ENCODE peak calls at places on chromosome 1, in five cellular contexts. K is endothelial cell of umbilical vein, Z is ovary, X is IMR-90, H is sigmoid colon. P is an unnamed sample.

GRCh38 chr1:240000634-240001033 is 91.0 kb upstream of the FMN2 start:
- DNase-seq in K (no peak), Z (no peak), X (peak; percentile 82), H (no peak), P (no peak)

GRCh38 chr1:201593200-201593828 is 54.4 kb downstream of the NAV1 start:
- DNase-seq in K (peak; percentile 85), Z (no peak), X (peak; percentile 97), H (peak; percentile 93), P (peak; percentile 90)

GRCh38 chr1:181134543-181135461 is 46.3 kb downstream of the IER5 start:
- DNase-seq in K (peak; percentile 75), Z (no peak), X (peak; percentile 77), H (no peak), P (no peak)

GRCh38 chr1:10848109-10848684 is 51.8 kb upstream of the CASZ1 start:
- DNase-seq in K (no peak), Z (no peak), X (no peak), H (no peak), P (no peak)

GRCh38 chr1:121483961-121484424 is 299.2 kb downstream of the SRGAP2C start:
- DNase-seq in K (no peak), Z (no peak), X (peak; percentile 88), H (no peak), P (no peak)

GRCh38 chr1:43938383-43938782 is 4.8 kb downstream of the ARTN start:
- DNase-seq in K (no peak), Z (no peak), X (no peak), H (peak; percentile 18), P (no peak)

GRCh38 chr1:53642215-53642555 is 96.8 kb downstream of the GLIS1 start:
- DNase-seq in K (no peak), Z (peak; percentile 1), X (no peak), H (peak; percentile 19), P (no peak)

GRCh38 chr1:240691521-240692338 is 79.8 kb upstream of the GREM2 start:
- DNase-seq in K (no peak), Z (peak; percentile 61), X (peak; percentile 78), H (peak; percentile 69), P (peak; percentile 25)

GRCh38 chr1:84851839-84852238 is 41.2 kb downstream of the LPAR3 start:
- DNase-seq in K (no peak), Z (no peak), X (peak; percentile 91), H (no peak), P (no peak)

GRCh38 chr1:115530407-115530806 is 111.4 kb upstream of the VANGL1 start:
- DNase-seq in K (peak; percentile 52), Z (no peak), X (peak; percentile 71), H (no peak), P (no peak)

GRCh38 chr1:7488475-7488842 is 282.6 kb upstream of the VAMP3 start:
- DNase-seq in K (no peak), Z (no peak), X (no peak), H (no peak), P (no peak)

GRCh38 chr1:201313086-201313485 is 29.8 kb downstream of the PKP1 start:
- DNase-seq in K (no peak), Z (no peak), X (no peak), H (no peak), P (no peak)

GRCh38 chr1:59411147-59411546 is 114.3 kb downstream of the FGGY start:
- DNase-seq in K (no peak), Z (no peak), X (no peak), H (no peak), P (no peak)

GRCh38 chr1:59409986-59410385 is 113.1 kb downstream of the FGGY start:
- DNase-seq in K (no peak), Z (no peak), X (no peak), H (no peak), P (no peak)

GRCh38 chr1:59408608-59409007 is 111.7 kb downstream of the FGGY start:
- DNase-seq in K (peak; percentile 36), Z (no peak), X (peak; percentile 53), H (no peak), P (no peak)

GRCh38 chr1:59409525-59409924 is 112.6 kb downstream of the FGGY start:
- DNase-seq in K (no peak), Z (no peak), X (no peak), H (no peak), P (no peak)

DNA sequence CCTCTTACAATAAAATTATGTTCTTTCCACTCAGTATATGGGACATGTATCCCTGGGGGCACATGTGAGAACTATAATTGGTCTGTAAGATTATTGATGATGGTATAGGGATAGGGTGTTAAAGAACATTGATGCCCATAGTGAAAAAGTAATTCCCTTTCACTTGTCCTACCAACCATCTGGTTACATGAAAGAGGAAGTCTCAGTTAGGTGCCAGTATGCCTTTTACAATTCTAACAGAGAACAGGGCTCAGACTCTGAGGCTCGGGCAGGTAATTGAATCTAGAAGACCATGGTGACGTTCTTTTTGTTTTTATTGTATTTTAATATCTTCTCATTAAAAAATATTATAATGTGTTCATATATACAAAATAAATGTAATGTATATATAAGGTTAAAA is 113.6 kb downstream of the FGGY start:
- DNase-seq in K (no peak), Z (no peak), X (no peak), H (no peak), P (no peak)
- H3K27ac ChIP-seq in K (no peak overlapping the region), Z (no peak overlapping the region), X (no peak overlapping the region), H (no peak overlapping the region), P (no peak overlapping the region)

DNA sequence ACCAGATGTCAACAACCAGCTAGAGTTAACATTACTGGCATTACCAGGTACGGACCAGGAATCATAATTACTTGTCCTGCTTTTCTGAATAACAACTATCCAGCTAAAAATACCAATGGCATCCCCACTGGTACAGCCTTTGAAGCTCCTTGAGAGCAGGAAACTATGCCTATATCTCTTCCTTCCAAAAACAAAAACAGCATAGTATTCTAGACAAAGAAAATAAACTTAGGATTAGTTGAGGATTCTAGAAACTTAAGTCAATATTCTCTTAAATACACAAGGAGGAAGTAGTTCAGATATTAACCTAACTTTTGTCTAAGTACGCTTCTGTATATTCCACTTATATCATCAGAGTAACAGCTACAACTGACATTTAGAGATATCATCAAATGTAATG is 3.0 kb downstream of the FUBP1 start:
- DNase-seq in K (peak; percentile 61), Z (no peak), X (no peak), H (no peak), P (no peak)
- H3K4me3 ChIP-seq in K (peak overlapping the region; percentile 43), Z (peak overlapping the region; percentile 60), X (peak overlapping the region; percentile 15), H (no peak overlapping the region), P (no peak overlapping the region)

DNA sequence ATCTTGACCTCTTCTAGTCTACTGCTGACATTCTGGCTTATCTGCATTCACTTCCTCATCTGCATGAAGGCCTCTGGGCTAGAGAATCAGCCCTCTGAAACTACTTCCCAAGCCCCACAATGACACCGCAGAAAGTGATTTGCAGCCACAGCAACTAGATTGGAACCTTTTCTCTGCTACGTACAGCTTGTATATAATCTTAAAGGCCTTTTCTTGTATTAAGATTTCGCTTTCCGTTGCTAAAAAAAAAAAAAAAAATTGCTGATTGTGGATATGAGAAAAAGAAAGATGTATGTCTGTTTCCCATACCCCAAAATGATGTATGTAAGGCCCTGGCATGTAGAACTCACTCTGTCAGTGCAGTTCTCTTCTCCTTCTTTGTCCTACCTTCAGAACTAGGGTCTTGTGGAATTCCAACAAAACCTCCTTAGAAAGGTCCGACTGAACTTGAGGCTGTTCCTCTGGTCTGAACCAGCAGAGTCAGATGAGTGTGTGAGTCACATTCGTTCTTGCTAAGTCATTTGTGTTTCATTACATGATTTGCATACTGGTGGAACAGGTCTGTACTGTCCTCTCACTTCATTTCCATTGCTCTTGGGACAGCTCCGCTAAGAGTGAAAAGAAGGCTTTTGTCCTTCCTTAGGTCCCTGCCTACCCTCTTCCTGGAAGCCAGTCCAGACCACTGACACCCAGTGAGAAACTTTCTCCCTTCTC is 62.7 kb downstream of the PLPP3 start:
- DNase-seq in K (peak; percentile 50), Z (no peak), X (peak; percentile 65), H (no peak), P (no peak)
- TF ChIP-seq POLR2A in K (no peak), Z (no peak), X (no peak), H (no peak), P (no peak)

GRCh38 chr1:71788113-71788512 is 494.2 kb downstream of the NEGR1 start:
- DNase-seq in K (no peak), Z (no peak), X (no peak), H (no peak), P (no peak)
- H3K27ac ChIP-seq in K (no peak overlapping the region), Z (no peak overlapping the region), X (no peak overlapping the region), H (no peak overlapping the region), P (no peak overlapping the region)

DNA sequence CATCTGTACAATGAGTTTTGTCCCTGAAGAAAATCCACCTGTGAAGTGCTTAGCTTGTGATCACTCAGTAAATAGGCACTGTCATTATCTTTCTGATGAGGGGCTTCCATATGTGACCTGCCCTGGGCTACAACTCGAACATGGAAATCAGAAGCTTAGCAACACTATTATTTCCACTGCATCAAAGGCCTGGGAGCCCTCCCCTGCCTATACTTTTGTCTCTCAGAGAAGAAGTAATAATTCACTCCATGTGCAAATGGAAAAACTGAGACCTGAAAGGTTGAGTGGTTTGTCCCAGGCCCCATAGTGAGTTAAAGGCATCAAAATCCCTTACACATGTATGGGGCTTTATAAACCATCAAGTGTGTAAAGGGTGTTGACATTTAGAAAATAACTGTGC is 20.8 kb downstream of the SOX13 start:
- DNase-seq in K (no peak), Z (no peak), X (no peak), H (no peak), P (no peak)
- H3K4me3 ChIP-seq in K (no peak overlapping the region), Z (no peak overlapping the region), X (no peak overlapping the region), H (no peak overlapping the region), P (no peak overlapping the region)

GRCh38 chr1:116908266-116908665 is 1.4 kb upstream of the PTGFRN start:
- DNase-seq in K (no peak), Z (no peak), X (no peak), H (peak; percentile 54), P (no peak)

GRCh38 chr1:116911166-116911553 is 1.4 kb downstream of the PTGFRN start:
- DNase-seq in K (no peak), Z (no peak), X (no peak), H (peak; percentile 65), P (peak; percentile 24)

GRCh38 chr1:116910379-116911165 is 856 bp downstream of the PTGFRN start:
- DNase-seq in K (peak; percentile 41), Z (peak; percentile 69), X (no peak), H (peak; percentile 70), P (peak; percentile 37)

GRCh38 chr1:116908821-116909510 is 750 bp upstream of the PTGFRN start:
- DNase-seq in K (no peak), Z (no peak), X (no peak), H (peak; percentile 30), P (no peak)

GRCh38 chr1:116909511-116910378 is at the start of gene PTGFRN:
- DNase-seq in K (peak; percentile 62), Z (peak; percentile 89), X (peak; percentile 6), H (peak; percentile 89), P (peak; percentile 81)
- TF ChIP-seq POLR2A in K (no peak), Z (peak; percentile 10), X (no peak), H (peak; percentile 64), P (peak; percentile 59)